ENCODE peak calls at places on chromosomes 16 and 17, in six cellular contexts. R is OCI-LY7, C is A673, T is B cell, L is AG09309, F is bronchial epithelial cell. X is an unnamed sample.

GRCh38 chr17:8048736-8049135 is 9.9 kb downstream of the ALOX15B start:
- DNase-seq in R (no peak), C (no peak), T (no peak), L (no peak), F (no peak), X (no peak)

GRCh38 chr17:75181608-75182318 is 996 bp downstream of the SUMO2 start:
- DNase-seq in R (peak), C (peak), T (no peak), L (no peak), F (no peak), X (peak)

GRCh38 chr16:35391328-35391727 is 1931.9 kb downstream of the TP53TG3F start:
- DNase-seq in R (peak), C (peak), T (no peak), L (peak), F (peak), X (no peak)

GRCh38 chr16:21684199-21684598 is 20.4 kb downstream of the OTOA start:
- DNase-seq in R (peak), C (peak), T (no peak), L (no peak), F (no peak), X (no peak)

GRCh38 chr17:61809816-61810392 is 53.4 kb downstream of the BRIP1 start:
- DNase-seq in R (no peak), C (peak), T (no peak), L (no peak), F (peak), X (no peak)

GRCh38 chr16:68091604-68092261 is 6.6 kb downstream of the NFATC3 start:
- DNase-seq in R (no peak), C (no peak), T (no peak), L (no peak), F (peak), X (no peak)

GRCh38 chr16:11692651-11693050 is 24.4 kb downstream of the SNN start:
- DNase-seq in R (no peak), C (no peak), T (no peak), L (no peak), F (no peak), X (no peak)

GRCh38 chr17:57892146-57892819 is 42.4 kb upstream of the MRPS23 start:
- DNase-seq in R (peak), C (peak), T (peak), L (peak), F (peak), X (peak)

GRCh38 chr16:2663553-2664521 is 18.5 kb upstream of the KCTD5 start:
- DNase-seq in R (no peak), C (peak), T (no peak), L (peak), F (peak), X (no peak)

GRCh38 chr17:29091591-29092291 is 48.8 kb downstream of the PIPOX start:
- DNase-seq in R (no peak), C (no peak), T (no peak), L (no peak), F (peak), X (no peak)

GRCh38 chr16:15900901-15901465 is 12.6 kb upstream of the CEP20 start:
- DNase-seq in R (no peak), C (no peak), T (no peak), L (no peak), F (peak), X (no peak)

GRCh38 chr16:15898654-15899053 is 10.3 kb upstream of the CEP20 start:
- DNase-seq in R (no peak), C (no peak), T (no peak), L (no peak), F (no peak), X (no peak)

GRCh38 chr16:15897834-15898254 is 9.4 kb upstream of the CEP20 start:
- DNase-seq in R (peak), C (no peak), T (peak), L (no peak), F (peak), X (no peak)

GRCh38 chr16:15900357-15900756 is 12.0 kb upstream of the CEP20 start:
- DNase-seq in R (no peak), C (no peak), T (no peak), L (no peak), F (no peak), X (no peak)

DNA sequence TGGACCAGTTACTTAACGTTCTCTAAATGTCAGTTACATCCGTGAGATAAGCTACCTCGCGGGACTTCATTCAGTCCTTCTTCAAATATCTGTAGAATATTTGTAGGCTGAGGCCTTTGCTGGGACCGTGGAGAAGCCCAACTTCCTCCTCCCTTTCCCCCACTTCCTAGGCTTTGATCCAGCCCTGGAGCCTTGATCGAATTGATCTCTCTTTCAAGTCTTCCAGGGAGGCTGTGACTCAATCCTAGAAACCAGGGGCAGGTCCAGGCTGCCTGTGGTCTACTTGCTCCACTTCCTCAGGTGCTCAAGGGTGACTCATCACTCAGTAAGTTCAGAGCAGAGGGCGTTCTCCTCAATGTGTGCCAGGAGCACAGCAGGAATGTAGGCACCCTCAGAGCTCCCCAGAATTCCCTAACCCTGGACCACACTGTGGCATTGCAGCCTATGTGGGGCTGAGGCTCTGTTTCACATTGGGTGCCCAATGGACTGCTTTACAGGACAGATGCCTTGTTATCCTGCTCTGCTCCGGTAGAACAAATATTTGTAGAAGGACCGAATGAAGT is 11.2 kb upstream of the CEP20 start:
- DNase-seq in R (no peak), C (no peak), T (no peak), L (peak), F (peak), X (peak)
- TF ChIP-seq CTCF in R (no peak), C (no peak), T (no peak), L (no peak), F (no peak), X (no peak)

GRCh38 chr16:1089822-1090619 is 6.0 kb downstream of the C1QTNF8 start:
- DNase-seq in R (no peak), C (no peak), T (no peak), L (no peak), F (no peak), X (no peak)
- TF ChIP-seq CTCF in R (no peak), C (no peak), T (no peak), L (no peak), F (no peak), X (peak)

GRCh38 chr17:50425682-50426471 is at the start of gene ACSF2:
- DNase-seq in R (peak), C (peak), T (peak), L (no peak), F (no peak), X (peak)

GRCh38 chr17:50426472-50426782 is 409 bp downstream of the ACSF2 start:
- DNase-seq in R (no peak), C (no peak), T (no peak), L (no peak), F (no peak), X (no peak)

GRCh38 chr17:50425001-50425681 is 877 bp upstream of the ACSF2 start:
- DNase-seq in R (no peak), C (no peak), T (no peak), L (no peak), F (no peak), X (peak)

GRCh38 chr17:50428831-50429424 is 2.9 kb downstream of the ACSF2 start:
- DNase-seq in R (no peak), C (no peak), T (no peak), L (no peak), F (peak), X (peak)

GRCh38 chr17:50426814-50427787 is 1.1 kb downstream of the ACSF2 start:
- DNase-seq in R (peak), C (peak), T (peak), L (no peak), F (peak), X (peak)
- TF ChIP-seq CTCF in R (peak), C (peak), T (no peak), L (no peak), F (peak), X (no peak)

DNA sequence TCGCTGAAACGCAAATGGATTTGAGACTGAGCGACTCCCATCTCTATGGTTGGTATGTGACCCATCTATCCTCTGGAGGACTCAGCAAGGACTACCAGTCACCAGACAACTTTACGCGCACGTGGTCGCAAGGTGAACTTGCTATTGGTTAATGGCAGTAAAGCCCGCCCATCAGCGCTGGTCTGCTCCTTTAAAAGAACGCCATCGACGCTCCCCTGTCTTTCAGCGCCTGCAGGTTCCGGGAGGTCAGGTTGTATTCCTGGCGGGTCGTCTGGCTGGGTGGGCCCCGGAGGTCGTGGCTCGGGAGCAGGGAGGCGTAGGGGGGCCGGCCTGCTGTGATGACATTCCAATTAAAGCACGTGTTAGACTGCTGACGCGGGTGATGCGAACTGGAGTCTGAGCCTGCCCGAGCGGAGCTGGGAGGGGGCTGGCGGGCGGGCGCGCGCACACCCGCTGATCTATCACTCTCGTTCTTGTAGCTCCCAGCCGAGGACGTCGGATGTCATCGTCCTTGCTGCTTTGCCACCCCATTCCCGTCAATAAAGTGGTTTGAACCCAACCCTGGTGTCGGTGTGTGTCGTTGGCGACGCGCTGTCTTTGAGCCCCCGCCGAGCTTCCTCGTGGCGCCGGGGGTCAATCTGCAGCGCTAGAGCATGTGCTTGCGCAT is 15.9 kb upstream of the ERN1 start:
- DNase-seq in R (peak), C (peak), T (peak), L (peak), F (peak), X (peak)
- TF ChIP-seq CTCF in R (peak), C (no peak), T (no peak), L (no peak), F (no peak), X (no peak)

GRCh38 chr17:67359960-67360817 is 6.2 kb downstream of the PSMD12 start:
- DNase-seq in R (peak), C (peak), T (no peak), L (no peak), F (no peak), X (no peak)
- TF ChIP-seq CTCF in R (peak), C (peak), T (no peak), L (peak), F (peak), X (no peak)

GRCh38 chr16:88487920-88488842 is 35.1 kb downstream of the ZFPM1 start:
- DNase-seq in R (no peak), C (no peak), T (no peak), L (no peak), F (no peak), X (peak)
- TF ChIP-seq CTCF in R (no peak), C (no peak), T (no peak), L (no peak), F (no peak), X (no peak)

DNA sequence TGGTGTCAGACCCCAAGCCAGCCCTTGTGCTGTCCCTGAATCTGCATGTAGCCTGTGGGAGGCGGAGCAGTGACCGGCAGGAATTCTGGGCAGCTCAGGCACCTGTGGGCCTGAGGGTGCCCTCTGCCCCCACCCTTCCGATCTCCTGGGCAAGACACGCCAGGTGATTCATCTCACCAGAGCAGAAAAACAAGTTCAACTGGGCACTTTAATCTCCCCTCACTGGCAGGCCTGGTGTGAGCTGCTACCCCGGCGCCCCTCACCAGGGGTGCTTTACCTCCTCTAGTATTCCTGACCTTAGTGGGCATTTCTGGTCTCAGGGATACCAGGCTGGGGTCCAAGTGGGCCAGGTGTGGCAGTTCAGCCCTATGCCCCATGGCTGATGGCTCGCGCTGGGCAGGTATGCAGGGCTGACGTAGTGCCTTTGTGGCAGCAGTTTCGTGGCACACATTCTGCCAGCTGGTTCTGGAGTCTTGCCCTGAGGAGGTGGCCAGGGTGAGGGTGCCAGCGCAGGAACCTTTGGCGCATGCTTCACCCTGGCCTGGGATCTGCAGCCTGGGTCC is 6.0 kb downstream of the ERBB2 start:
- DNase-seq in R (no peak), C (no peak), T (no peak), L (no peak), F (peak), X (peak)
- TF ChIP-seq CTCF in R (no peak), C (no peak), T (no peak), L (no peak), F (peak), X (no peak)

GRCh38 chr16:28491970-28492474 is at the start of gene CLN3:
- DNase-seq in R (peak), C (peak), T (peak), L (peak), F (peak), X (peak)
- TF ChIP-seq CTCF in R (no peak), C (no peak), T (no peak), L (no peak), F (no peak), X (no peak)

GRCh38 chr17:13542612-13543011 is 59.1 kb downstream of the HS3ST3A1 start:
- DNase-seq in R (no peak), C (no peak), T (no peak), L (no peak), F (no peak), X (no peak)

GRCh38 chr17:13545941-13546340 is 55.8 kb downstream of the HS3ST3A1 start:
- DNase-seq in R (no peak), C (no peak), T (no peak), L (no peak), F (no peak), X (no peak)

GRCh38 chr17:13541032-13541480 is 60.7 kb downstream of the HS3ST3A1 start:
- DNase-seq in R (no peak), C (no peak), T (no peak), L (peak), F (peak), X (no peak)

GRCh38 chr17:13544292-13544691 is 57.4 kb downstream of the HS3ST3A1 start:
- DNase-seq in R (no peak), C (no peak), T (no peak), L (peak), F (peak), X (no peak)

GRCh38 chr17:13544755-13545154 is 57.0 kb downstream of the HS3ST3A1 start:
- DNase-seq in R (no peak), C (no peak), T (no peak), L (no peak), F (no peak), X (no peak)
- TF ChIP-seq CTCF in R (no peak), C (no peak), T (no peak), L (no peak), F (no peak), X (no peak)